ENCODE peak calls at places on chromosome 16, in four cellular contexts. One of them, this sample, is unnamed.

GRCh38 chr16:68444058-68444657 is 4.2 kb downstream of the SMPD3 start:
- DNase-seq in fibroblast of lung: peak
- DNase-seq in GM20000: peak
- DNase-seq in left ventricle myocardium inferior: no peak
- DNase-seq in this sample: no peak

GRCh38 chr16:80591071-80591935 is 50.5 kb downstream of the DYNLRB2 start:
- DNase-seq in fibroblast of lung: no peak
- DNase-seq in GM20000: no peak
- DNase-seq in left ventricle myocardium inferior: no peak
- DNase-seq in this sample: no peak

GRCh38 chr16:79811541-79811940 is 211.0 kb upstream of the MAF start:
- DNase-seq in fibroblast of lung: peak
- DNase-seq in GM20000: no peak
- DNase-seq in left ventricle myocardium inferior: no peak
- DNase-seq in this sample: no peak

GRCh38 chr16:84339316-84339715 is 29.0 kb upstream of the ATP2C2 start:
- DNase-seq in fibroblast of lung: no peak
- DNase-seq in GM20000: no peak
- DNase-seq in left ventricle myocardium inferior: no peak
- DNase-seq in this sample: no peak

GRCh38 chr16:80806957-80807356 is 2.6 kb upstream of the CDYL2 start:
- DNase-seq in fibroblast of lung: peak
- DNase-seq in GM20000: no peak
- DNase-seq in left ventricle myocardium inferior: no peak
- DNase-seq in this sample: no peak

GRCh38 chr16:28219283-28219682 is 7.5 kb upstream of the XPO6 start:
- DNase-seq in fibroblast of lung: no peak
- DNase-seq in GM20000: no peak
- DNase-seq in left ventricle myocardium inferior: no peak
- DNase-seq in this sample: no peak

GRCh38 chr16:87060026-87060986 is 256.9 kb downstream of the C16orf95 start:
- DNase-seq in fibroblast of lung: peak
- DNase-seq in GM20000: peak
- DNase-seq in left ventricle myocardium inferior: no peak
- DNase-seq in this sample: no peak

GRCh38 chr16:64174327-64174726 is 947.5 kb downstream of the CDH11 start:
- DNase-seq in fibroblast of lung: peak
- DNase-seq in GM20000: no peak
- DNase-seq in left ventricle myocardium inferior: no peak
- DNase-seq in this sample: no peak

GRCh38 chr16:85033153-85033552 is 5.6 kb downstream of the KIAA0513 start:
- DNase-seq in fibroblast of lung: no peak
- DNase-seq in GM20000: no peak
- DNase-seq in left ventricle myocardium inferior: no peak
- DNase-seq in this sample: no peak

GRCh38 chr16:19935696-19936095 is 51.0 kb upstream of the GPRC5B start:
- DNase-seq in fibroblast of lung: no peak
- DNase-seq in GM20000: no peak
- DNase-seq in left ventricle myocardium inferior: no peak
- DNase-seq in this sample: peak

GRCh38 chr16:59210955-59211541 is 476.9 kb upstream of the GOT2 start:
- DNase-seq in fibroblast of lung: peak
- DNase-seq in GM20000: no peak
- DNase-seq in left ventricle myocardium inferior: no peak
- DNase-seq in this sample: no peak

GRCh38 chr16:17368951-17369350 is 101.8 kb downstream of the XYLT1 start:
- DNase-seq in fibroblast of lung: no peak
- DNase-seq in GM20000: no peak
- DNase-seq in left ventricle myocardium inferior: no peak
- DNase-seq in this sample: no peak

GRCh38 chr16:3740934-3741333 is 23.6 kb upstream of the TRAP1 start:
- DNase-seq in fibroblast of lung: no peak
- DNase-seq in GM20000: no peak
- DNase-seq in left ventricle myocardium inferior: no peak
- DNase-seq in this sample: no peak

GRCh38 chr16:54779549-54779948 is 151.1 kb upstream of the IRX5 start:
- DNase-seq in fibroblast of lung: no peak
- DNase-seq in GM20000: no peak
- DNase-seq in left ventricle myocardium inferior: no peak
- DNase-seq in this sample: no peak

GRCh38 chr16:64269756-64270155 is 852.1 kb downstream of the CDH11 start:
- DNase-seq in fibroblast of lung: no peak
- DNase-seq in GM20000: no peak
- DNase-seq in left ventricle myocardium inferior: no peak
- DNase-seq in this sample: no peak

GRCh38 chr16:12262454-12263180 is 286.1 kb downstream of the SNX29 start:
- DNase-seq in fibroblast of lung: no peak
- DNase-seq in GM20000: no peak
- DNase-seq in left ventricle myocardium inferior: no peak
- DNase-seq in this sample: no peak

GRCh38 chr16:54493594-54493993 is 207.0 kb upstream of the IRX3 start:
- DNase-seq in fibroblast of lung: peak
- DNase-seq in GM20000: no peak
- DNase-seq in left ventricle myocardium inferior: no peak
- DNase-seq in this sample: no peak

GRCh38 chr16:50848755-50849514 is 107.0 kb downstream of the CYLD start:
- DNase-seq in fibroblast of lung: no peak
- DNase-seq in GM20000: no peak
- DNase-seq in left ventricle myocardium inferior: no peak
- DNase-seq in this sample: no peak

GRCh38 chr16:19085679-19086200 is 18.3 kb downstream of the COQ7 start:
- DNase-seq in fibroblast of lung: peak
- DNase-seq in GM20000: no peak
- DNase-seq in left ventricle myocardium inferior: no peak
- DNase-seq in this sample: peak

GRCh38 chr16:72856797-72857196 is 191.1 kb downstream of the ZFHX3 start:
- DNase-seq in fibroblast of lung: no peak
- DNase-seq in GM20000: peak
- DNase-seq in left ventricle myocardium inferior: no peak
- DNase-seq in this sample: peak

GRCh38 chr16:80527297-80527696 is 13.5 kb upstream of the DYNLRB2 start:
- DNase-seq in fibroblast of lung: peak
- DNase-seq in GM20000: peak
- DNase-seq in left ventricle myocardium inferior: no peak
- DNase-seq in this sample: no peak

GRCh38 chr16:81523387-81524115 is 78.9 kb downstream of the CMIP start:
- DNase-seq in fibroblast of lung: peak
- DNase-seq in GM20000: no peak
- DNase-seq in left ventricle myocardium inferior: no peak
- DNase-seq in this sample: no peak

GRCh38 chr16:30397776-30398659 is 2.8 kb downstream of the ZNF48 start:
- DNase-seq in fibroblast of lung: no peak
- DNase-seq in GM20000: no peak
- DNase-seq in left ventricle myocardium inferior: no peak
- DNase-seq in this sample: no peak

GRCh38 chr16:14205666-14206065 is 134.5 kb downstream of the MRTFB start:
- DNase-seq in fibroblast of lung: no peak
- DNase-seq in GM20000: peak
- DNase-seq in left ventricle myocardium inferior: no peak
- DNase-seq in this sample: no peak

GRCh38 chr16:80233097-80233835 is 307.5 kb upstream of the DYNLRB2 start:
- DNase-seq in fibroblast of lung: peak
- DNase-seq in GM20000: no peak
- DNase-seq in left ventricle myocardium inferior: no peak
- DNase-seq in this sample: no peak

GRCh38 chr16:88914750-88915368 is 48.4 kb upstream of the PABPN1L start:
- DNase-seq in fibroblast of lung: peak
- DNase-seq in GM20000: no peak
- DNase-seq in left ventricle myocardium inferior: peak
- DNase-seq in this sample: no peak

GRCh38 chr16:35909351-35909954 is 2450.0 kb downstream of the TP53TG3F start:
- DNase-seq in fibroblast of lung: no peak
- DNase-seq in GM20000: no peak
- DNase-seq in left ventricle myocardium inferior: no peak
- DNase-seq in this sample: no peak

GRCh38 chr16:15523092-15523541 is 88.7 kb downstream of the BMERB1 start:
- DNase-seq in fibroblast of lung: no peak
- DNase-seq in GM20000: no peak
- DNase-seq in left ventricle myocardium inferior: peak
- DNase-seq in this sample: no peak

GRCh38 chr16:23158114-23158513 is 8.9 kb upstream of the USP31 start:
- DNase-seq in fibroblast of lung: no peak
- DNase-seq in GM20000: no peak
- DNase-seq in left ventricle myocardium inferior: no peak
- DNase-seq in this sample: no peak

GRCh38 chr16:4460936-4461249 is 13.5 kb downstream of the NMRAL1 start:
- DNase-seq in fibroblast of lung: no peak
- DNase-seq in GM20000: no peak
- DNase-seq in left ventricle myocardium inferior: no peak
- DNase-seq in this sample: no peak

GRCh38 chr16:12674096-12674495 is 129.6 kb downstream of the CPPED1 start:
- DNase-seq in fibroblast of lung: peak
- DNase-seq in GM20000: no peak
- DNase-seq in left ventricle myocardium inferior: no peak
- DNase-seq in this sample: no peak

GRCh38 chr16:29824589-29825144 is 4.4 kb downstream of the MVP start:
- DNase-seq in fibroblast of lung: peak
- DNase-seq in GM20000: no peak
- DNase-seq in left ventricle myocardium inferior: no peak
- DNase-seq in this sample: no peak

GRCh38 chr16:67346328-67346727 is 19.7 kb downstream of the LRRC36 start:
- DNase-seq in fibroblast of lung: no peak
- DNase-seq in GM20000: no peak
- DNase-seq in left ventricle myocardium inferior: no peak
- DNase-seq in this sample: no peak

DNA sequence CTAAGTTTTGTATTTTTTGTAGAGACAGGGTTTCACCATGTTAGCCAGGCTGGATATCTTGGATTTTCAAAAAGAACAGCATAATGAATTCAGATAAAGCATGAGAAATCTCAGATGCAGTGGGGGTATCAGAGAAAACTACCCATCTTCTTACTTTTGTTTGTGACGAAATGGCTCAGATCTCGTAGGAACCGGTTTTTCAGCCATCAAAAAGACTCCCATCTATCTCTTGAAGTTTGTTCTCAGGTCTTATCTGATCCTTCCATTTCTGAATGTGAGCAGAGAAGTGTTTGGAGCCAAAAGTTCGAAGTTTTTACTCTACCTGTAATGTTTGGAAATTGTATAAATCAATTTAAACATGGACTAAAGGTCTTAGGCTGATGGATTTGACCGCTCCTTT is 57.2 kb downstream of the LDHD start:
- DNase-seq in fibroblast of lung: no peak
- DNase-seq in GM20000: no peak
- DNase-seq in left ventricle myocardium inferior: no peak
- DNase-seq in this sample: no peak
- TF ChIP-seq CTCF in fibroblast of lung: no peak
- TF ChIP-seq CTCF in GM20000: no peak
- TF ChIP-seq CTCF in left ventricle myocardium inferior: no peak
- TF ChIP-seq CTCF in this sample: no peak

GRCh38 chr16:83215417-83216001 is 588.7 kb downstream of the CDH13 start:
- DNase-seq in fibroblast of lung: peak
- DNase-seq in GM20000: peak
- DNase-seq in left ventricle myocardium inferior: no peak
- DNase-seq in this sample: peak
- TF ChIP-seq CTCF in fibroblast of lung: peak
- TF ChIP-seq CTCF in GM20000: peak
- TF ChIP-seq CTCF in left ventricle myocardium inferior: peak
- TF ChIP-seq CTCF in this sample: peak

GRCh38 chr16:78094166-78094565 is 5.3 kb upstream of the WWOX start:
- DNase-seq in fibroblast of lung: no peak
- DNase-seq in GM20000: no peak
- DNase-seq in left ventricle myocardium inferior: no peak
- DNase-seq in this sample: no peak
- TF ChIP-seq CTCF in fibroblast of lung: no peak
- TF ChIP-seq CTCF in GM20000: no peak
- TF ChIP-seq CTCF in left ventricle myocardium inferior: peak
- TF ChIP-seq CTCF in this sample: peak

GRCh38 chr16:9645911-9646310 is 536.3 kb downstream of the GRIN2A start:
- DNase-seq in fibroblast of lung: no peak
- DNase-seq in GM20000: no peak
- DNase-seq in left ventricle myocardium inferior: no peak
- DNase-seq in this sample: no peak

GRCh38 chr16:9650284-9650683 is 531.9 kb downstream of the GRIN2A start:
- DNase-seq in fibroblast of lung: no peak
- DNase-seq in GM20000: no peak
- DNase-seq in left ventricle myocardium inferior: no peak
- DNase-seq in this sample: no peak

GRCh38 chr16:9644258-9644657 is 538.0 kb downstream of the GRIN2A start:
- DNase-seq in fibroblast of lung: no peak
- DNase-seq in GM20000: no peak
- DNase-seq in left ventricle myocardium inferior: no peak
- DNase-seq in this sample: no peak

DNA sequence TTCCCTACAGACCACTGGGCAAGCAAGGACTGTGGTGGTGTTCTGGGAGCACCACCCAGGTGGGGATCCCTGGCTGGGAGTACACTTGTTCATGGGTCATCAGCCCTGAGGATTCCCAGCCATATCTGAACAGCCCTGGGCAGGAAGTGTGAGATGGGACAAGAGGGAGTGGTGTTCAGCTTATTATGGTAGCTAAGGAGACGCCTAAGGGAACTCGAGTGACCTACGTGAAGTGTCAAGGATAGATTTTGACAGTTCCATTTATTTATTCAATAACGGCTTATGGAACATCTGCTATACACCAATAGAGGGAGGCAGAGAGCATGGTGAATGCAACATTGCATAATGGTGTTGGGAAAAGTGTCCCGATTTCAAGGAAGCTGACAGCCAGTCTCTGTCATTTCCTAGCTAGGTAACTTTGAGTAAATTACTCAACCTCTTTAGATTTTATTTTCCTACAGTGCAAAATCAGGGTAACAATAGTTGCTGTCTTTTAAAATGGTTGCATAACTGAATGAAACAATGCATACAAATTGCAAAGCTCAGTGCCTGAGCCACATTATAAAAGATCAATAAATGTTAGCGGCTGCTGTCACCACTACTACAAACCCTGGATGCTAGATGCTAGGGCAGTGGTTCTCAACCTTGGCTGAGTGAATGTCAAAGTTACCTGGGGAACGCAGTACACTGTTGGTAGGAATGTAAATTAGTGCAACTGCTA is 534.1 kb downstream of the GRIN2A start:
- DNase-seq in fibroblast of lung: peak
- DNase-seq in GM20000: peak
- DNase-seq in left ventricle myocardium inferior: no peak
- DNase-seq in this sample: no peak
- TF ChIP-seq CTCF in fibroblast of lung: peak
- TF ChIP-seq CTCF in GM20000: peak
- TF ChIP-seq CTCF in left ventricle myocardium inferior: peak
- TF ChIP-seq CTCF in this sample: peak

DNA sequence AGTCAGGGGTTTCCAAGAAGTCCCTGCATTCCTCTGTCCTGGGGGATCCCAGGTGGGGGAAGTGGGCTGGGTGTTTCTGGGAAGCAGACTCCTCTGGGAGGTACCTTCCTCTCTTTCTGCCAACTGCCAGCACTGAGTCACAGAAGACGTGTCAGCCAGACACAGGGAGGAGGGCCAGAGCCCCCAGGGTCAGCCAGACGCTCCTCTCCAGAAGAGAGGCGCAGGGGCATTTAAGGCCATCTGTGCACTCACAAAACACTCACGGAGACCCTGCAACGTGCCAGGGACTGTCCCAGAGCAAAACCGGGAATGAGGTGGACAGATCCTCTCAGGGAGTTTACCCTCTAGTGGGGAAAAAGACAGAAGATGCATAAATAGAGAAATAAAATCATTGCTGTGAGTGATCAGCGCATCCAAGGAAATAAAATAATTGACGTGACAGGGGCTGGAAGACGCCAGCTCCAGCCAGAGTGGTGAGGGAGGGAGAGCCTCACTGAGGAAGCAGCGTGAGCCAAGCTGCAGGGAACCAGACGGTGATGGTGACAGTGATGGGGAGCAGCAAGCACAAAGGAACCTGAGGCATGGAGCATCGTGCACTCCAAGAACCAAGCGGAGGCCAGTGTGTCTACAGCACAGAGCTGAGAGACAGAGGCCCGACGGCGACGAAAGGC is 105.4 kb downstream of the ZNF423 start:
- DNase-seq in fibroblast of lung: peak
- DNase-seq in GM20000: no peak
- DNase-seq in left ventricle myocardium inferior: no peak
- DNase-seq in this sample: peak
- TF ChIP-seq CTCF in fibroblast of lung: no peak
- TF ChIP-seq CTCF in GM20000: no peak
- TF ChIP-seq CTCF in left ventricle myocardium inferior: no peak
- TF ChIP-seq CTCF in this sample: no peak